ENCODE peak calls at places on chromosome 5, in five cellular contexts. N, U, B, S and L are unnamed samples.

GRCh38 chr5:149694007-149694406 is 36.1 kb upstream of the PPARGC1B start:
- DNase-seq in N (no peak), U (no peak), B (no peak), S (no peak), L (no peak)

GRCh38 chr5:15887072-15887471 is 292.5 kb downstream of the MARCHF11 start:
- DNase-seq in N (no peak), U (no peak), B (no peak), S (no peak), L (no peak)

GRCh38 chr5:87340716-87341115 is 72.0 kb downstream of the CCNH start:
- DNase-seq in N (no peak), U (no peak), B (no peak), S (no peak), L (no peak)

GRCh38 chr5:122073864-122074263 is 4.2 kb downstream of the LOX start:
- DNase-seq in N (no peak), U (no peak), B (no peak), S (no peak), L (no peak)

GRCh38 chr5:13613621-13614020 is 330.9 kb downstream of the DNAH5 start:
- DNase-seq in N (no peak), U (no peak), B (no peak), S (no peak), L (no peak)

GRCh38 chr5:32325616-32326015 is 12.9 kb upstream of the MTMR12 start:
- DNase-seq in N (no peak), U (no peak), B (no peak), S (no peak), L (no peak)

GRCh38 chr5:149404746-149405549 is 25.9 kb upstream of the IL17B start:
- DNase-seq in N (no peak), U (no peak), B (no peak), S (peak; percentile 63), L (no peak)

GRCh38 chr5:140339636-140340035 is 6.8 kb downstream of the HBEGF start:
- DNase-seq in N (no peak), U (no peak), B (no peak), S (no peak), L (no peak)

GRCh38 chr5:91441082-91441481 is 58.0 kb upstream of the ARRDC3 start:
- DNase-seq in N (no peak), U (no peak), B (no peak), S (no peak), L (no peak)

GRCh38 chr5:93782978-93783377 is 41.6 kb upstream of the POU5F2 start:
- DNase-seq in N (peak; percentile 40), U (no peak), B (no peak), S (no peak), L (no peak)

GRCh38 chr5:115898656-115899055 is 56.9 kb downstream of the AP3S1 start:
- DNase-seq in N (peak; percentile 32), U (no peak), B (no peak), S (no peak), L (no peak)

GRCh38 chr5:68409259-68409658 is 193.7 kb downstream of the PIK3R1 start:
- DNase-seq in N (peak; percentile 22), U (no peak), B (no peak), S (no peak), L (no peak)

GRCh38 chr5:31492824-31493223 is 39.1 kb downstream of the DROSHA start:
- DNase-seq in N (no peak), U (no peak), B (no peak), S (no peak), L (no peak)

GRCh38 chr5:36444582-36444999 is 142.9 kb upstream of the RANBP3L start:
- DNase-seq in N (peak; percentile 86), U (no peak), B (no peak), S (peak; percentile 28), L (no peak)

GRCh38 chr5:14871084-14871572 is 450 bp downstream of the ANKH start:
- DNase-seq in N (no peak), U (peak; percentile 15), B (peak; percentile 66), S (no peak), L (peak; percentile 39)

GRCh38 chr5:171863928-171864327 is 78.3 kb downstream of the SMIM23 start:
- DNase-seq in N (no peak), U (no peak), B (no peak), S (peak; percentile 91), L (no peak)

GRCh38 chr5:29197636-29198035 is 1995.8 kb upstream of the CDH6 start:
- DNase-seq in N (peak; percentile 72), U (no peak), B (no peak), S (no peak), L (no peak)

GRCh38 chr5:15968994-15969393 is 210.6 kb downstream of the MARCHF11 start:
- DNase-seq in N (no peak), U (no peak), B (no peak), S (no peak), L (no peak)

GRCh38 chr5:38373733-38374132 is 115.4 kb downstream of the EGFLAM start:
- DNase-seq in N (no peak), U (no peak), B (no peak), S (no peak), L (peak; percentile 11)

GRCh38 chr5:141714542-141715303 is 32.7 kb upstream of the ARAP3 start:
- DNase-seq in N (peak; percentile 73), U (no peak), B (no peak), S (peak; percentile 55), L (no peak)

GRCh38 chr5:72228957-72229356 is 91.1 kb downstream of the MRPS27 start:
- DNase-seq in N (no peak), U (no peak), B (no peak), S (no peak), L (no peak)

GRCh38 chr5:157350939-157351338 is 85.0 kb downstream of the CYFIP2 start:
- DNase-seq in N (no peak), U (no peak), B (no peak), S (no peak), L (no peak)

GRCh38 chr5:155087036-155087435 is 73.5 kb downstream of the KIF4B start:
- DNase-seq in N (no peak), U (no peak), B (no peak), S (peak; percentile 96), L (no peak)

GRCh38 chr5:15621094-15621493 is 121.1 kb downstream of the FBXL7 start:
- DNase-seq in N (no peak), U (no peak), B (no peak), S (no peak), L (no peak)

GRCh38 chr5:139454568-139455290 is 7.8 kb downstream of the ECSCR start:
- DNase-seq in N (no peak), U (no peak), B (peak; percentile 24), S (no peak), L (no peak)

GRCh38 chr5:151758141-151758429 is 346 bp downstream of the ATOX1 start:
- DNase-seq in N (no peak), U (peak; percentile 4), B (no peak), S (peak; percentile 24), L (no peak)

GRCh38 chr5:131328536-131329186 is 64.8 kb downstream of the CDC42SE2 start:
- DNase-seq in N (peak; percentile 84), U (no peak), B (no peak), S (peak; percentile 74), L (no peak)

GRCh38 chr5:73895471-73895870 is 269.5 kb downstream of the ARHGEF28 start:
- DNase-seq in N (no peak), U (no peak), B (no peak), S (no peak), L (no peak)
- H3K27me3 ChIP-seq in N (no peaks in the 10 kb centered on the region), U (peaks cover 14% of the 10 kb centered on the region), B (no peaks in the 10 kb centered on the region), S (no peaks in the 10 kb centered on the region), L (no peaks in the 10 kb centered on the region)

DNA sequence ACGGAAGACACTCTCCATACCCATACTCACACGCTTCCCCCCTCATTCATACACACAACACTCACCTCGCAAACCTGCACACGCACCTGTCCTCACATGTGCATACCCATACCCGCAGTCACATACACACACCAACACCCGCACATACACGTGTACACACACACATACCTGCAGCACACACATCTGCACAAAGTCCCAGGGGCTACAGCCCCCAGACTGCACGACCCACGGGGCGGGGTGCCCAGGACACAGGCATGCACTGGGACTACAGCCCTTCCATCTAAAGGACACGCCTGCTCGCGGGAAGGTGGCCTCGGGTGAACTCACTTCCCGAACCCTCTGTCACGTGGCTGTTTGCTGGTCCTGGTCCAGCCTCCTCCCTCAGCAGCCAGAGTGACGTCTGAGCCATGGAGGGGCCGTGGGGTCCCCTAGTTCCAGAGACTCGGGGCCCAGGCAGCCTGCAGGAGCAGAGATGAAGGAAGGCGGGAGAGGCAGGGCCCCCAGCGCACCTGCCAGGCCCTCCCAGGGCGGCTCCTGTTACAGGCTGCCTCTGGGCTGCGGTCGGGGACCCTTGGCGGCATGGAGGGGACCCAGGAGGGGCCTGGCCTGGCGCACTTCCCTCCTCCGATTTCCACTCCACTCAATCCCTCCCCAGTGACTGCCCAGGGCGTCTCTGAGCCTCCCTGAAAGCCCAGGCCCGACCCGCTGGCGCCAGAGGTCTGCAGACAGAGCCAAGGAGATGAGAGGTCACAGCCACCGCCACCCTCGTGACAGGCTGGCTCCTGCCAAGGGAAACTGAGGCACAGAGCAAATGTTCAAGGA is 8.1 kb downstream of the SLC12A7 start:
- DNase-seq in N (no peak), U (no peak), B (peak; percentile 86), S (no peak), L (peak; percentile 44)
- H3K27ac ChIP-seq in N (no peak overlapping the region), U (peak overlapping the region; percentile 81), B (peak overlapping the region; percentile 46), S (no peak overlapping the region), L (no peak overlapping the region)

GRCh38 chr5:137359941-137360340 is 139.2 kb downstream of the SPOCK1 start:
- DNase-seq in N (no peak), U (no peak), B (no peak), S (no peak), L (no peak)
- H3K27me3 ChIP-seq in N (no peaks in the 10 kb centered on the region), U (no peaks in the 10 kb centered on the region), B (peaks cover 2% of the 10 kb centered on the region), S (no peaks in the 10 kb centered on the region), L (no peaks in the 10 kb centered on the region)

GRCh38 chr5:124869481-124870033 is 123.1 kb upstream of the ZNF608 start:
- DNase-seq in N (no peak), U (no peak), B (no peak), S (no peak), L (no peak)
- H3K27ac ChIP-seq in N (no peak overlapping the region), U (no peak overlapping the region), B (no peak overlapping the region), S (no peak overlapping the region), L (no peak overlapping the region)

DNA sequence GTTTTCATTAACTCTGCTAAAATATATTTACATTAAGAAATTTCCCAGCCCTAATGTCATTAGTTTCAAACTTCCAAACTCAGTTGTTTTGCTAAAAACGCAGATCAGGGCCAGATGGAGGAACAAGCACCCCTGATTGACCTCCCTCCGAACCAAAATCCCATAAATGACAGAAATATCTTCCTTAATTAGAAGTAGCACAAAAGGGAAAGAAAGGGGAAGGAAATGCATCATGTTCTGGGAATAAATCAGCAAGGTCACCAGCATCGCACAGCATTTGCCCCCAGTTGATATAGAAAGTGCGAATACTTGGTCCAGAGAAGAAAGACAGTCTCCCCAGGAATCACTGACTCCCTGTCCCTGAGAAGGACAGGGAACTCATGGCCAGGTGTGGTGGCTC is 61.3 kb upstream of the RUFY1 start:
- DNase-seq in N (no peak), U (no peak), B (no peak), S (no peak), L (no peak)
- H3K27me3 ChIP-seq in N (no peaks in the 10 kb centered on the region), U (no peaks in the 10 kb centered on the region), B (no peaks in the 10 kb centered on the region), S (no peaks in the 10 kb centered on the region), L (no peaks in the 10 kb centered on the region)

DNA sequence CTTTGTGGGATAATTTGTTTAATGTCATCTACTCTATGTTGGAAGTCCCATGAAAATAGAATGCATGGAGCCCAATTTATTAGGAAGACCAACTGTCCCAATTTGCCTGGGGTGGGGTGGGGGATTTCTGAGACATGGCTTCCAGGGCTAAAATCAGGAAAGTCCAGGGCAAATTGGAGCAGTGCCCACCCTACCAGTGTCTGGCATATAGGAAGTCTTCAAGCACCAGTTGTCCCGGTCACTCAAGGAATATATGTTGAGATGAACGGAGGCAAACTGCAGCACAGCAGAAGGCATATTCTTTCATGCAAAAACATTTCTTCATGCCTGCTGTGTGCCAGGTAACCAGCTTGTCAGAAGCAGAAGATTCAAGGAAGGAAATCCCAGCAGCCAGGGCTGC is 112.9 kb upstream of the CPEB4 start:
- DNase-seq in N (no peak), U (no peak), B (no peak), S (no peak), L (no peak)
- H3K27ac ChIP-seq in N (no peak overlapping the region), U (no peak overlapping the region), B (no peak overlapping the region), S (no peak overlapping the region), L (peak overlapping the region; percentile 64)